ENCODE peak calls at places on chromosomes 3 and 15, in eight cellular contexts. C is AG08395; S is cardiac muscle cell; P is activated T-cell treated with anti-CD3 and anti-CD28 coated beads for 1 hour; W is GM03348; A is T follicular helper cell; V is activated CD8-positive, alpha-beta T cell treated with anti-CD3 and anti-CD28 coated beads for 36 hours; H is germinal center. X is an unnamed sample.

GRCh38 chr3:48064292-48064829 is 48.1 kb upstream of the MAP4 start:
- DNase-seq in C (no peak), S (no peak), P (no peak), W (no peak), A (no peak), V (no peak), H (no peak), X (no peak)

GRCh38 chr3:89380006-89380405 is 272.6 kb downstream of the EPHA3 start:
- DNase-seq in C (no peak), S (peak), P (no peak), W (peak), A (no peak), V (no peak), H (no peak), X (no peak)

GRCh38 chr15:33215941-33216872 is 21.7 kb upstream of the FMN1 start:
- DNase-seq in C (peak), S (peak), P (no peak), W (peak), A (no peak), V (no peak), H (peak), X (no peak)

GRCh38 chr3:71998995-71999673 is 214.2 kb upstream of the PROK2 start:
- DNase-seq in C (peak), S (peak), P (no peak), W (peak), A (no peak), V (peak), H (no peak), X (no peak)

GRCh38 chr15:63943829-63944680 is 102.2 kb downstream of the DAPK2 start:
- DNase-seq in C (no peak), S (no peak), P (no peak), W (no peak), A (no peak), V (no peak), H (no peak), X (no peak)

GRCh38 chr15:59636184-59636583 is 21.1 kb downstream of the GTF2A2 start:
- DNase-seq in C (no peak), S (no peak), P (no peak), W (no peak), A (no peak), V (no peak), H (no peak), X (no peak)

GRCh38 chr3:40191251-40191650 is 118.3 kb upstream of the EIF1B start:
- DNase-seq in C (no peak), S (no peak), P (no peak), W (no peak), A (no peak), V (no peak), H (no peak), X (no peak)

GRCh38 chr3:81339040-81339845 is 422.2 kb downstream of the GBE1 start:
- DNase-seq in C (peak), S (peak), P (no peak), W (peak), A (no peak), V (no peak), H (no peak), X (peak)

GRCh38 chr3:158308533-158308932 is 198.6 kb downstream of the RSRC1 start:
- DNase-seq in C (no peak), S (no peak), P (no peak), W (no peak), A (no peak), V (no peak), H (no peak), X (no peak)

GRCh38 chr3:9777695-9778023 is 7.9 kb upstream of the CAMK1 start:
- DNase-seq in C (no peak), S (no peak), P (no peak), W (no peak), A (no peak), V (peak), H (no peak), X (no peak)

GRCh38 chr15:31472636-31473383 is 146.2 kb downstream of the KLF13 start:
- DNase-seq in C (peak), S (peak), P (peak), W (peak), A (no peak), V (peak), H (peak), X (no peak)

GRCh38 chr3:29144807-29145206 is 136.1 kb upstream of the RBMS3 start:
- DNase-seq in C (peak), S (peak), P (no peak), W (peak), A (no peak), V (no peak), H (no peak), X (peak)

GRCh38 chr15:63236272-63236671 is 41.1 kb upstream of the APH1B start:
- DNase-seq in C (no peak), S (peak), P (no peak), W (no peak), A (no peak), V (no peak), H (no peak), X (no peak)

GRCh38 chr15:38147246-38147645 is 105.4 kb upstream of the SPRED1 start:
- DNase-seq in C (no peak), S (no peak), P (no peak), W (no peak), A (no peak), V (no peak), H (no peak), X (no peak)

GRCh38 chr15:25732191-25732590 is 130.9 kb downstream of the ATP10A start:
- DNase-seq in C (no peak), S (no peak), P (no peak), W (no peak), A (no peak), V (no peak), H (no peak), X (no peak)

GRCh38 chr3:187763850-187764648 is 18.8 kb upstream of the BCL6 start:
- DNase-seq in C (no peak), S (no peak), P (no peak), W (peak), A (no peak), V (no peak), H (no peak), X (no peak)

GRCh38 chr3:43178891-43179366 is 73.0 kb upstream of the POMGNT2 start:
- DNase-seq in C (peak), S (no peak), P (no peak), W (no peak), A (no peak), V (no peak), H (no peak), X (no peak)

GRCh38 chr3:190534986-190535385 is 21.1 kb downstream of the IL1RAP start:
- DNase-seq in C (no peak), S (peak), P (no peak), W (no peak), A (no peak), V (no peak), H (no peak), X (no peak)

GRCh38 chr3:10707984-10708868 is 107.8 kb upstream of the SLC6A11 start:
- DNase-seq in C (no peak), S (no peak), P (no peak), W (peak), A (no peak), V (no peak), H (no peak), X (no peak)

GRCh38 chr3:14779069-14779685 is 39.6 kb upstream of the FGD5 start:
- DNase-seq in C (no peak), S (no peak), P (no peak), W (no peak), A (no peak), V (no peak), H (no peak), X (no peak)

GRCh38 chr3:98846101-98846500 is 55.4 kb downstream of the DCBLD2 start:
- DNase-seq in C (peak), S (peak), P (no peak), W (peak), A (no peak), V (no peak), H (no peak), X (no peak)

X was measured in NCI-H526 treated with DMSO at 0.1 percent for 48 hours.